ENCODE peak calls at places on chromosomes 6 and 20, in nine cellular contexts. U is gastrocnemius medialis, R is Peyer's patch, X is IMR-90, N is testis, Y is sigmoid colon, F is body of pancreas, L is spleen, A is adrenal gland. W is an unnamed sample.

GRCh38 chr20:3315110-3315509 is 76.1 kb upstream of the SLC4A11 start:
- DNase-seq in U (no peak), R (no peak), X (no peak), N (no peak), Y (no peak), F (no peak), L (no peak), A (peak), W (no peak)

GRCh38 chr6:130426078-130426726 is 60.4 kb downstream of the TMEM200A start:
- DNase-seq in U (no peak), R (no peak), X (peak), N (no peak), Y (no peak), F (no peak), L (no peak), A (no peak), W (no peak)

GRCh38 chr6:83518946-83519489 is 6.7 kb downstream of the PRSS35 start:
- DNase-seq in U (no peak), R (no peak), X (peak), N (no peak), Y (no peak), F (no peak), L (no peak), A (no peak), W (no peak)

GRCh38 chr20:34215711-34216381 is 25.4 kb upstream of the ASIP start:
- DNase-seq in U (peak), R (peak), X (peak), N (peak), Y (peak), F (peak), L (peak), A (peak), W (peak)

GRCh38 chr6:105982761-105983600 is 103.2 kb upstream of the PRDM1 start:
- DNase-seq in U (no peak), R (peak), X (no peak), N (no peak), Y (no peak), F (no peak), L (no peak), A (no peak), W (no peak)

GRCh38 chr20:15487030-15487429 is 1086.2 kb downstream of the KIF16B start:
- DNase-seq in U (no peak), R (no peak), X (no peak), N (no peak), Y (no peak), F (no peak), L (no peak), A (no peak), W (no peak)

GRCh38 chr6:169230322-169230665 is 23.4 kb downstream of the THBS2 start:
- DNase-seq in U (no peak), R (no peak), X (no peak), N (no peak), Y (peak), F (no peak), L (no peak), A (no peak), W (no peak)

GRCh38 chr20:10857362-10858070 is 183.7 kb upstream of the JAG1 start:
- DNase-seq in U (no peak), R (peak), X (peak), N (no peak), Y (no peak), F (peak), L (no peak), A (peak), W (no peak)

GRCh38 chr6:140713495-140713894 is 1339.0 kb upstream of the CITED2 start:
- DNase-seq in U (no peak), R (no peak), X (no peak), N (no peak), Y (no peak), F (no peak), L (no peak), A (no peak), W (no peak)

GRCh38 chr6:82419088-82419720 is 55.6 kb downstream of the TPBG start:
- DNase-seq in U (no peak), R (no peak), X (no peak), N (no peak), Y (no peak), F (no peak), L (no peak), A (no peak), W (no peak)

GRCh38 chr6:165925474-165926156 is 242.0 kb downstream of the TBXT start:
- DNase-seq in U (no peak), R (no peak), X (peak), N (no peak), Y (no peak), F (no peak), L (no peak), A (no peak), W (no peak)

GRCh38 chr6:139114741-139115140 is 20.1 kb upstream of the HECA start:
- DNase-seq in U (no peak), R (no peak), X (no peak), N (no peak), Y (no peak), F (no peak), L (no peak), A (no peak), W (no peak)

GRCh38 chr6:119791746-119792145 is 442.2 kb upstream of the MAN1A1 start:
- DNase-seq in U (no peak), R (no peak), X (no peak), N (no peak), Y (no peak), F (no peak), L (no peak), A (no peak), W (no peak)

GRCh38 chr6:21615504-21615903 is 22.0 kb downstream of the SOX4 start:
- DNase-seq in U (no peak), R (no peak), X (peak), N (no peak), Y (no peak), F (no peak), L (no peak), A (no peak), W (no peak)

GRCh38 chr6:84774174-84775158 is 10.1 kb upstream of the TBX18 start:
- DNase-seq in U (peak), R (peak), X (no peak), N (peak), Y (no peak), F (peak), L (peak), A (no peak), W (peak)
- TF ChIP-seq POLR2A in U (no peak), R (no peak), X (no peak), N (no peak), Y (no peak), F (no peak), L (no peak), A (no peak), W (no peak)

GRCh38 chr6:35016417-35017221 is 124.5 kb downstream of the TCP11 start:
- DNase-seq in U (peak), R (no peak), X (peak), N (peak), Y (peak), F (no peak), L (no peak), A (peak), W (no peak)
- TF ChIP-seq POLR2A in U (no peak), R (no peak), X (no peak), N (no peak), Y (peak), F (no peak), L (peak), A (peak), W (no peak)

GRCh38 chr6:4778086-4778485 is 1.9 kb downstream of the CDYL start:
- DNase-seq in U (no peak), R (no peak), X (no peak), N (no peak), Y (no peak), F (no peak), L (no peak), A (no peak), W (peak)

GRCh38 chr6:4774715-4775590 is 1.3 kb upstream of the CDYL start:
- DNase-seq in U (peak), R (no peak), X (no peak), N (peak), Y (peak), F (peak), L (no peak), A (peak), W (peak)

GRCh38 chr6:4776493-4776966 is 326 bp downstream of the CDYL start:
- DNase-seq in U (no peak), R (no peak), X (no peak), N (peak), Y (peak), F (no peak), L (no peak), A (peak), W (peak)

GRCh38 chr6:4775591-4776492 is at the start of gene CDYL:
- DNase-seq in U (peak), R (peak), X (peak), N (peak), Y (peak), F (peak), L (peak), A (peak), W (peak)

GRCh38 chr6:4776967-4777925 is 1.0 kb downstream of the CDYL start:
- DNase-seq in U (no peak), R (no peak), X (peak), N (peak), Y (no peak), F (no peak), L (no peak), A (no peak), W (peak)
- TF ChIP-seq POLR2A in U (no peak), R (no peak), X (no peak), N (no peak), Y (no peak), F (no peak), L (no peak), A (no peak), W (no peak)

DNA sequence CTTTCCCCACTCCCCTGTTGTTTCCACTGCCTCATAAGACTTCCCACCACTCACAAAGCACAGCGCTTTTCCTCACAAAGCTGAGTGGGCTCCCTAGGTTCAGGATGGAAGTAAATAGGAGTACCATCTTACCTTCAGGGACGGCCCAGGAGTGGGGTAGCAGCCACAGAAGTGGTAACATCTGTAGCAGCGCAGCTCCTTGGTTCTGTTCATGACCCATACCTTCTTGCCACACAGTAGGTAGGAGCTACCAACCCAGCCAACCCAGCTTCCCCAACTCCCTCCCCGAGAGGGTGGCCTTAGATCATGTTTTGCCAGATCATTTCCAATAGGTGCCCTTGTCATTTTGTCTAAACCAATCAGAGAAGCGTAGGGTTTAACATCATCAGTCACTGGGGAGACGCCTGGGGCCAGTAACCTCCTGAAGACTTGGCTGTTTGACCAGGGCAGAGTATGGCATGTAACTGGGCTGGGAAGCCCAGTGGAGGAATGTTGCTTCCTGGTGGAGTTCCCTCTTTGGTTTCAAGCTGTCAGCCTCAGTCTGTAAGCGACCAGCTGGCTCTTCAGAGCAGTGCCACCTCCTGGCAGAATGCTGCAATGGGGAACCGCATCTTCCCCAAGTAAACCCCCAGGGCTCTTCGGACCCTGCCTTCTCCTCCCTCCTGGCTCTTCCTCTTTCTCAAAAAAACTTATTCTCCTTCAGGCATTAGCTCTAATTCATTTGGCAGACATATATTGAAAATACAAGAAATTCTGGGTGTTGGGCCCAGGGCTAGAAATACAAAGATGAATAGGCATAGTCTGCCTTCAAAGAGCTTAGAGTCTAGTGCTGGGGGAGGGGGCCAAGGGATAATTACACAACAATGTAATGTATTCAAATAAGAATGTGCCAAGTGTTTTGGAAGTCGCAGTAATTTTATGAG is at the start of gene HLA-DMA:
- DNase-seq in U (peak), R (peak), X (peak), N (peak), Y (peak), F (peak), L (peak), A (peak), W (peak)
- TF ChIP-seq POLR2A in U (peak), R (peak), X (no peak), N (no peak), Y (peak), F (peak), L (peak), A (peak), W (peak)

GRCh38 chr6:144007779-144008500 is at the start of gene PLAGL1:
- DNase-seq in U (peak), R (peak), X (peak), N (peak), Y (peak), F (peak), L (peak), A (peak), W (peak)
- TF ChIP-seq POLR2A in U (peak), R (peak), X (peak), N (no peak), Y (no peak), F (peak), L (no peak), A (peak), W (peak)

GRCh38 chr20:5120189-5120484 is 379 bp upstream of the PCNA start:
- DNase-seq in U (no peak), R (no peak), X (no peak), N (no peak), Y (no peak), F (no peak), L (no peak), A (no peak), W (no peak)
- TF ChIP-seq POLR2A in U (no peak), R (no peak), X (peak), N (no peak), Y (no peak), F (no peak), L (no peak), A (no peak), W (no peak)

W was measured in erythroblast.